ENCODE peak calls at places on chromosomes 4 and X, in seven cellular contexts. I, E, U, V, F, R and Z are unnamed samples.

GRCh38 chrX:68710870-68711576 is 63.6 kb downstream of the STARD8 start:
- DNase-seq in U (no peak), R (no peak), I (no peak), E (peak; percentile 69), F (no peak), V (peak; percentile 25), Z (no peak)

GRCh38 chrX:43446752-43447151 is 209.3 kb upstream of the MAOA start:
- DNase-seq in I (no peak), U (no peak), V (no peak), E (no peak), F (no peak), R (no peak), Z (no peak)

GRCh38 chrX:97328853-97329252 is 445.1 kb downstream of the RPA4 start:
- DNase-seq in F (no peak), I (no peak), E (no peak), V (no peak), R (no peak), U (no peak), Z (no peak)

GRCh38 chrX:54479471-54480122 is 16.4 kb downstream of the FGD1 start:
- DNase-seq in F (no peak), I (no peak), V (no peak), E (peak; percentile 36), R (no peak), U (no peak), Z (no peak)

GRCh38 chr4:17945303-17945702 is 76.3 kb downstream of the LCORL start:
- DNase-seq in R (no peak), I (no peak), U (no peak), E (no peak), V (no peak), F (no peak), Z (no peak)

GRCh38 chrX:29890646-29891200 is 324.6 kb upstream of the MAGEB2 start:
- DNase-seq in I (no peak), E (no peak), V (no peak), F (no peak), R (no peak), U (no peak), Z (no peak)

GRCh38 chr4:137361756-137362470 is 170.4 kb downstream of the PCDH18 start:
- DNase-seq in R (no peak), V (no peak), E (no peak), U (no peak), I (no peak), F (no peak), Z (no peak)

GRCh38 chrX:9644335-9644734 is 121.3 kb downstream of the GPR143 start:
- DNase-seq in E (no peak), R (no peak), F (peak; percentile 67), V (no peak), I (no peak), U (no peak), Z (no peak)

GRCh38 chrX:24260827-24261550 is 52.9 kb downstream of the SUPT20HL2 start:
- DNase-seq in R (peak; percentile 39), I (peak; percentile 63), E (no peak), F (no peak), V (no peak), U (peak; percentile 25), Z (no peak)

GRCh38 chrX:45445745-45446412 is 245.2 kb upstream of the DIPK2B start:
- DNase-seq in R (no peak), U (no peak), I (no peak), V (peak; percentile 91), F (no peak), E (no peak), Z (no peak)

GRCh38 chr4:184000457-184001395 is 95.6 kb downstream of the STOX2 start:
- DNase-seq in U (no peak), R (no peak), E (no peak), V (no peak), I (no peak), F (no peak), Z (no peak)

GRCh38 chrX:109928596-109929335 is 74.1 kb upstream of the TMEM164 start:
- DNase-seq in V (no peak), U (no peak), I (no peak), F (no peak), R (no peak), E (no peak), Z (no peak)

GRCh38 chr4:88757776-88758175 is 60.1 kb upstream of the NAP1L5 start:
- DNase-seq in I (no peak), V (no peak), F (no peak), E (no peak), R (no peak), U (no peak), Z (no peak)
- H3K4me3 ChIP-seq in I (no peak overlapping the region), V (no peak overlapping the region), F (no peak overlapping the region), E (no peak overlapping the region), R (no peak overlapping the region), U (no peak overlapping the region), Z (no peak overlapping the region)

DNA sequence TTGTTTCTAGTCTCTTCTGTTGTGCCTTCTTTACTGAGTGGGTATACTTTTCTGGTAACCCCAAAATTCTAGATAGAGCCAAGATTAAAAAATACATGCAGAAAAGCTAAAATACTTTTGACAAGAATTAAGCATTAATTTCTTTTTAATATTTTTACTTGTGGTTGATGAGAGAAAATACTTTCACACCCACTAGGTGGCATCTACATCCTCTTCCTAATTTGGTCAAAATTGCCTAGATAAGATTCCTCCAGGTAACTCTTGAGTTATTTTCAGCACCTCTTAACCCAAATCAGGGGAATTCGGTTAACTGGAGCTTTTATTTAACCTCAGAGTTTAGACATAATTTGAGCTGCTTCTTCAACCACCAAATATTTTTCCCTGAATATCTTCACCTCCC is 28.4 kb upstream of the COX7B2 start:
- DNase-seq in U (no peak), V (no peak), F (no peak), E (no peak), I (no peak), R (no peak), Z (no peak)
- H3K4me1 ChIP-seq in U (no peaks in the 10 kb centered on the region), V (no peaks in the 10 kb centered on the region), F (no peaks in the 10 kb centered on the region), E (no peaks in the 10 kb centered on the region), I (no peaks in the 10 kb centered on the region), R (peaks cover 7% of the 10 kb centered on the region), Z (no peaks in the 10 kb centered on the region)

GRCh38 chr4:11597506-11597905 is 168.8 kb upstream of the HS3ST1 start:
- DNase-seq in V (peak; percentile 26), R (no peak), U (no peak), I (no peak), F (no peak), E (no peak), Z (no peak)
- H3K9me3 ChIP-seq in V (no peaks in the 10 kb centered on the region), R (no peaks in the 10 kb centered on the region), U (no peaks in the 10 kb centered on the region), I (no peaks in the 10 kb centered on the region), F (no peaks in the 10 kb centered on the region), E (no peaks in the 10 kb centered on the region), Z (no peaks in the 10 kb centered on the region)

GRCh38 chr4:2401610-2401983 is 16.8 kb downstream of the ZFYVE28 start:
- DNase-seq in R (no peak), U (no peak), F (no peak), V (no peak), E (no peak), I (peak; percentile 49), Z (no peak)
- H3K4me3 ChIP-seq in R (no peak overlapping the region), U (no peak overlapping the region), F (no peak overlapping the region), V (no peak overlapping the region), E (no peak overlapping the region), I (no peak overlapping the region), Z (peak overlapping the region; percentile 35)

GRCh38 chrX:72057844-72058243 is 73.9 kb downstream of the RTL5 start:
- DNase-seq in I (no peak), R (no peak), E (no peak), F (no peak), V (no peak), U (no peak), Z (no peak)
- H3K4me1 ChIP-seq in I (peaks cover 8% of the 10 kb centered on the region), R (no peaks in the 10 kb centered on the region), E (no peaks in the 10 kb centered on the region), F (no peaks in the 10 kb centered on the region), V (no peaks in the 10 kb centered on the region), U (no peaks in the 10 kb centered on the region), Z (peaks cover 9% of the 10 kb centered on the region)

GRCh38 chr4:146621-147020 is 22.3 kb downstream of the ZNF718 start:
- DNase-seq in V (no peak), E (no peak), F (no peak), I (no peak), R (no peak), U (no peak), Z (no peak)

GRCh38 chr4:147233-147632 is 22.9 kb downstream of the ZNF718 start:
- DNase-seq in R (no peak), F (no peak), V (no peak), E (no peak), I (no peak), U (no peak), Z (no peak)
- H3K9me3 ChIP-seq in R (peaks cover 75% of the 10 kb centered on the region), F (peaks cover 42% of the 10 kb centered on the region), V (peaks cover 35% of the 10 kb centered on the region), E (peaks cover 3% of the 10 kb centered on the region), I (peaks cover 7% of the 10 kb centered on the region), U (peaks cover 95% of the 10 kb centered on the region), Z (peaks cover 96% of the 10 kb centered on the region)

GRCh38 chr4:6248394-6248793 is 21.3 kb upstream of the WFS1 start:
- DNase-seq in V (no peak), I (no peak), E (no peak), U (no peak), R (no peak), F (no peak), Z (no peak)
- H3K4me3 ChIP-seq in V (no peak overlapping the region), I (no peak overlapping the region), E (no peak overlapping the region), U (no peak overlapping the region), R (no peak overlapping the region), F (no peak overlapping the region), Z (no peak overlapping the region)

DNA sequence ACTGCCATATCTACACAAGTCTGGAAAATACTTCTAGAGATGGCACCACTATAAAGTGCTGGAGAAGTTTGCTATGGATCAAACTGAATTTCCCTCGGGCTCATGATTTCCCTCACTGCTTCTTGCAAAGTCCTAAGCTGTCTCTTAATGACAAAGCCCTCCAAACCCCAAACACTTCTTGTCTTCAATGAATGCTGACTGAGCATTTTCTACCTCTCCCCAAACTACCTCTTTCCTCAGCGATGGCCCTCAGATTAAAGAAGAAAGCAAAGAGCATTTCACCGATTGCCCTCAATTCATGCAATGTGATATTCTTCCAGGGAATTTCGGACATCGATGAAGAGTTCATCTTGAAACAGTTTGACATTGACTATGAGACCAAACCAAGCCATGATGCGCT is 19.7 kb downstream of the FAM47E start:
- DNase-seq in I (no peak), E (no peak), V (no peak), F (no peak), R (no peak), U (no peak), Z (no peak)
- H3K4me1 ChIP-seq in I (no peaks in the 10 kb centered on the region), E (no peaks in the 10 kb centered on the region), V (no peaks in the 10 kb centered on the region), F (no peaks in the 10 kb centered on the region), R (no peaks in the 10 kb centered on the region), U (peaks cover 4% of the 10 kb centered on the region), Z (no peaks in the 10 kb centered on the region)

DNA sequence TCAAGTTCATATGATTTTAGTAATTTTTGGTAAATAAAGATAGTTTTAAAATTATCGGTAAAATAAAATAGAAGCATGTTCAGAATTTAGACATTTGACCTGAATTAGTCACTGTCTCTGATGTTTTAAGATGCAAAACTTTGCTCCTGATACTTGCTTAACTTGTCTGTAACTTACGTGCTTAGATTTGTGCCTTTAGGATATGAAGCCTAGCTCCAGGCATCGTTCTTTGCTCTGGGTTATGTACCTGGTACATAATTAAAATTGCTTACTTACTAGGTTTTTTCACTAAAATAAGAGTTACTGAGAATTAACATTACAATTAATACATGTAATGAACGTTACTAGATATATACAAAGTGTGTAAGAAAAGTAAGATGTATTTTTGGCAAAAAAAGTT is 24.9 kb upstream of the AADAT start:
- DNase-seq in F (no peak), R (no peak), V (no peak), U (no peak), I (no peak), E (no peak), Z (no peak)
- H3K9me3 ChIP-seq in F (no peaks in the 10 kb centered on the region), R (no peaks in the 10 kb centered on the region), V (no peaks in the 10 kb centered on the region), U (no peaks in the 10 kb centered on the region), I (no peaks in the 10 kb centered on the region), E (no peaks in the 10 kb centered on the region), Z (no peaks in the 10 kb centered on the region)